ENCODE peak calls at places on chromosomes 5 and 9, in nine cellular contexts. X, O, Z, G, V, B, L, I and S are unnamed samples.

GRCh38 chr9:9820411-9820810 is 792.4 kb downstream of the PTPRD start:
- DNase-seq in X (no peak), O (no peak), Z (no peak), G (no peak), V (peak; percentile 3), B (no peak), L (no peak), I (no peak), S (no peak)

GRCh38 chr5:16492398-16493175 is 27.0 kb upstream of the ZNF622 start:
- DNase-seq in X (no peak), O (peak; percentile 58), Z (peak; percentile 54), G (peak; percentile 37), V (peak; percentile 64), B (peak; percentile 65), L (no peak), I (no peak), S (no peak)

GRCh38 chr9:31347082-31347617 is 1037.3 kb upstream of the ACO1 start:
- DNase-seq in X (peak; percentile 74), O (no peak), Z (no peak), G (no peak), V (peak; percentile 6), B (no peak), L (no peak), I (no peak), S (no peak)

GRCh38 chr5:75412111-75412990 is 75.3 kb downstream of the HMGCR start:
- DNase-seq in X (no peak), O (peak; percentile 91), Z (no peak), G (no peak), V (no peak), B (no peak), L (no peak), I (no peak), S (no peak)

GRCh38 chr9:22111176-22111870 is 102.2 kb upstream of the CDKN2B start:
- DNase-seq in X (no peak), O (peak; percentile 38), Z (no peak), G (no peak), V (no peak), B (no peak), L (no peak), I (no peak), S (no peak)

GRCh38 chr9:135440620-135441019 is 39.0 kb upstream of the PPP1R26 start:
- DNase-seq in X (no peak), O (no peak), Z (no peak), G (no peak), V (no peak), B (no peak), L (no peak), I (no peak), S (no peak)

GRCh38 chr5:115423541-115423940 is 121.0 kb downstream of the FEM1C start:
- DNase-seq in X (no peak), O (no peak), Z (peak; percentile 86), G (peak; percentile 87), V (peak; percentile 9), B (no peak), L (no peak), I (no peak), S (no peak)

GRCh38 chr9:80699551-80699998 is 989.8 kb downstream of the TLE1 start:
- DNase-seq in X (no peak), O (peak; percentile 81), Z (no peak), G (no peak), V (peak; percentile 81), B (no peak), L (no peak), I (no peak), S (no peak)

GRCh38 chr5:28344803-28345433 is 1306.5 kb upstream of the CDH9 start:
- DNase-seq in X (no peak), O (no peak), Z (no peak), G (no peak), V (peak; percentile 56), B (no peak), L (no peak), I (peak; percentile 29), S (no peak)

GRCh38 chr5:150999704-151000452 is 20.5 kb upstream of the GPX3 start:
- DNase-seq in X (no peak), O (peak; percentile 14), Z (peak; percentile 66), G (peak; percentile 59), V (peak; percentile 30), B (no peak), L (no peak), I (peak; percentile 20), S (peak; percentile 73)

GRCh38 chr5:95530441-95530840 is 24.3 kb downstream of the SKIC3 start:
- DNase-seq in X (no peak), O (peak; percentile 95), Z (no peak), G (no peak), V (peak; percentile 94), B (no peak), L (no peak), I (no peak), S (no peak)

GRCh38 chr5:72108200-72109050 is 1.1 kb downstream of the MAP1B start:
- DNase-seq in X (no peak), O (peak; percentile 67), Z (peak; percentile 82), G (peak; percentile 83), V (peak; percentile 70), B (no peak), L (no peak), I (peak; percentile 82), S (peak; percentile 75)

GRCh38 chr5:158522761-158523160 is 577.0 kb downstream of the EBF1 start:
- DNase-seq in X (no peak), O (no peak), Z (peak; percentile 77), G (peak; percentile 73), V (no peak), B (no peak), L (no peak), I (no peak), S (no peak)

GRCh38 chr5:56450766-56451165 is 217.6 kb upstream of the ANKRD55 start:
- DNase-seq in X (no peak), O (no peak), Z (no peak), G (no peak), V (no peak), B (no peak), L (no peak), I (no peak), S (no peak)
- H3K27ac ChIP-seq in X (no peak overlapping the region), O (no peak overlapping the region), Z (no peak overlapping the region), G (no peak overlapping the region), V (no peak overlapping the region), B (no peak overlapping the region), L (no peak overlapping the region), I (no peak overlapping the region), S (no peak overlapping the region)

GRCh38 chr5:424259-425110 is 18.5 kb upstream of the EXOC3 start:
- DNase-seq in X (no peak), O (peak; percentile 31), Z (no peak), G (no peak), V (no peak), B (no peak), L (no peak), I (no peak), S (no peak)
- H3K27ac ChIP-seq in X (no peak overlapping the region), O (peak overlapping the region; percentile 33), Z (no peak overlapping the region), G (no peak overlapping the region), V (no peak overlapping the region), B (no peak overlapping the region), L (no peak overlapping the region), I (no peak overlapping the region), S (no peak overlapping the region)

GRCh38 chr9:94692601-94693000 is 33.9 kb upstream of the AOPEP start:
- DNase-seq in X (no peak), O (no peak), Z (no peak), G (no peak), V (no peak), B (no peak), L (no peak), I (no peak), S (no peak)

GRCh38 chr9:94696545-94696944 is 30.0 kb upstream of the AOPEP start:
- DNase-seq in X (no peak), O (no peak), Z (no peak), G (no peak), V (no peak), B (no peak), L (no peak), I (no peak), S (no peak)

GRCh38 chr9:94697972-94698581 is 28.4 kb upstream of the AOPEP start:
- DNase-seq in X (no peak), O (peak; percentile 50), Z (no peak), G (no peak), V (peak; percentile 11), B (no peak), L (no peak), I (peak; percentile 31), S (no peak)

GRCh38 chr9:94693485-94694191 is 32.9 kb upstream of the AOPEP start:
- DNase-seq in X (no peak), O (no peak), Z (no peak), G (no peak), V (no peak), B (no peak), L (no peak), I (no peak), S (no peak)
- H3K27ac ChIP-seq in X (no peak overlapping the region), O (no peak overlapping the region), Z (no peak overlapping the region), G (no peak overlapping the region), V (no peak overlapping the region), B (no peak overlapping the region), L (no peak overlapping the region), I (no peak overlapping the region), S (no peak overlapping the region)

GRCh38 chr9:94941211-94941875 is 214.8 kb downstream of the AOPEP start:
- DNase-seq in X (no peak), O (peak; percentile 16), Z (no peak), G (no peak), V (no peak), B (no peak), L (no peak), I (no peak), S (no peak)
- H3K27ac ChIP-seq in X (no peak overlapping the region), O (peak overlapping the region; percentile 43), Z (peak overlapping the region; percentile 31), G (no peak overlapping the region), V (no peak overlapping the region), B (no peak overlapping the region), L (no peak overlapping the region), I (no peak overlapping the region), S (no peak overlapping the region)

DNA sequence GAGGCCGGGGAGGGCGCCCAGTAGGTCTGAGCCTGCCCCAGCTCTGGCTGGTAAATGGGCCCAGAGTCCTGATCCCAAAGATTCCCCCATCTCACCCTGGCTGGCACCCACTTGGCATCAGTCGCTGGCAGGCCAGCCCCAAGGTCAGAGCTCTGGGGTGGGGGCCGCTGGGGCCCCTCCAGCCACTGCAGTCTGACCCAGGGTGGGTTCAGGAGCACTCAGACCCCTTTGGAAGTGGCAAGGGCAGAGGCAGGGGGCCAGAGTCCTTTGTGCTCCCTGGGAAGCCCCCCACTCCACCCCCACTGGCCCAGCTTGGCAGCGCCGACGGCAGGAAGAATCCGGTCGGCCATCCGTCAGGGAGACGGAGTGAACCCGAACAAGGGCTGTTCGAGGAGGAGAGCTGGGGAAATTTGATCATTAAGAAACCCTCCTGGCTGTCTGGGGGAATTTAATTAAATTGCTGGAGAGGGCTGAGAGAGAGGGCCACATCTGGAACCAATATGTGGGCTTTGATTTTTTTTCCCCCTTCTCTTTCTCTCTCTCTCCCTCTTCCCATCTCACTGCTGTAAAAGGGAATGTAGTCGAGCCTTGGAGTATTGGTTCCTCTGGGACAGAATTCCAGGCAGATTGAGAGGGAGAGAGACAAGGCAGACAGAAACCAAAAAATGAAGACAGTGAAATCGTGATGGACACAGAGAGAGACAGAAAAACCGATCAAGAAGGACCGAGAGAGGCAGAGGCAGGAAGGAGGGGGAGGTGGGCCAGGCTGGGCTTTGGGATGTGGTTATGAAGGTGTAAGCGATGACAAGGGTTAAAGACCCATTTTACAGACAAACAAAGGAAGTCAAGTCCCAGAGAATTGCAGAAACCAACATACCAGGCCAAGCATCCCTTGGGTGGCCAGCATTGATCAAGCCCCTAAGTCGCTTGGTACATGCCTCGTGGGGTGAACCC is 8.1 kb upstream of the ASB6 start:
- DNase-seq in X (no peak), O (no peak), Z (no peak), G (no peak), V (no peak), B (no peak), L (no peak), I (no peak), S (no peak)
- H3K27ac ChIP-seq in X (no peak overlapping the region), O (no peak overlapping the region), Z (no peak overlapping the region), G (no peak overlapping the region), V (no peak overlapping the region), B (no peak overlapping the region), L (no peak overlapping the region), I (no peak overlapping the region), S (no peak overlapping the region)